ENCODE peak calls at places on chromosomes 3 and 15, in eight cellular contexts. K is ovary, U is A549, D is stomach, M is upper lobe of left lung, Q is GM12878, O is suprapubic skin, J is tibial nerve. A is an unnamed sample. For H3K4me1, the result is how much of the 10 kb centered on the place peaks cover.

GRCh38 chr3:175212896-175213295 is 353.8 kb downstream of the NAALADL2 start:
- DNase-seq in O (no peak), Q (no peak), M (no peak), U (no peak), J (no peak), D (no peak), K (no peak), A (no peak)

GRCh38 chr3:104908761-104909160 is 457.9 kb upstream of the ALCAM start:
- DNase-seq in K (no peak), Q (no peak), O (no peak), J (no peak), M (no peak), D (no peak), U (no peak), A (no peak)

GRCh38 chr15:58572521-58572920 is 140.7 kb downstream of the LIPC start:
- DNase-seq in O (no peak), M (no peak), U (no peak), K (no peak), D (no peak), Q (no peak), J (no peak), A (no peak)

GRCh38 chr15:91553455-91553854 is 300.1 kb upstream of the SLCO3A1 start:
- DNase-seq in D (no peak), M (peak), O (no peak), Q (no peak), J (no peak), K (no peak), U (no peak), A (no peak)

GRCh38 chr3:190384241-190384863 is 3.6 kb upstream of the CLDN16 start:
- DNase-seq in O (no peak), J (no peak), M (peak), K (peak), Q (peak), D (peak), U (peak), A (peak)

GRCh38 chr3:113546414-113546893 is 14.1 kb downstream of the SIDT1 start:
- DNase-seq in Q (peak), M (no peak), U (no peak), K (no peak), O (no peak), J (no peak), D (no peak), A (no peak)

GRCh38 chr3:183182732-183183610 is 20.4 kb upstream of the LAMP3 start:
- DNase-seq in M (no peak), D (no peak), Q (no peak), J (no peak), K (no peak), O (no peak), U (no peak), A (no peak)

GRCh38 chr3:138296639-138297038 is 33.0 kb downstream of the NME9 start:
- DNase-seq in M (no peak), O (no peak), D (no peak), J (no peak), U (no peak), Q (no peak), K (no peak), A (no peak)

GRCh38 chr3:86982883-86983282 is 8.1 kb downstream of the VGLL3 start:
- DNase-seq in D (no peak), U (no peak), K (no peak), O (no peak), M (no peak), Q (no peak), J (no peak), A (no peak)

GRCh38 chr3:153069598-153069997 is 92.4 kb upstream of the RAP2B start:
- DNase-seq in O (no peak), M (no peak), D (no peak), U (no peak), J (no peak), K (no peak), Q (no peak), A (no peak)

GRCh38 chr3:157632081-157632480 is 128.9 kb upstream of the VEPH1 start:
- DNase-seq in O (no peak), K (no peak), M (no peak), D (no peak), Q (no peak), J (no peak), U (no peak), A (no peak)

GRCh38 chr3:96966181-96966929 is 152.0 kb downstream of the EPHA6 start:
- DNase-seq in K (no peak), M (no peak), O (no peak), J (no peak), D (no peak), Q (no peak), U (no peak), A (no peak)

GRCh38 chr15:45424429-45424828 is 46.1 kb upstream of the GATM start:
- DNase-seq in J (no peak), Q (no peak), M (no peak), D (no peak), K (no peak), O (no peak), U (no peak), A (no peak)

GRCh38 chr3:120469440-120470415 is 18.9 kb upstream of the FSTL1 start:
- DNase-seq in O (no peak), U (no peak), Q (no peak), D (no peak), M (no peak), K (no peak), J (no peak), A (no peak)

GRCh38 chr3:189001559-189001958 is 170.2 kb upstream of the TPRG1 start:
- DNase-seq in Q (no peak), D (no peak), O (no peak), J (no peak), U (peak), M (no peak), K (no peak), A (no peak)

GRCh38 chr15:72786946-72787345 is 3.4 kb upstream of the ADPGK start:
- DNase-seq in U (no peak), D (no peak), M (no peak), K (no peak), J (no peak), O (no peak), Q (no peak), A (no peak)

GRCh38 chr3:59771760-59772159 is 721.9 kb upstream of the CFAP20DC start:
- DNase-seq in O (no peak), D (no peak), Q (no peak), J (no peak), K (no peak), U (peak), M (no peak), A (no peak)

GRCh38 chr3:6857510-6857909 is 3.4 kb upstream of the GRM7 start:
- DNase-seq in K (no peak), D (no peak), M (no peak), U (no peak), J (no peak), Q (no peak), O (no peak), A (no peak)

GRCh38 chr3:46981932-46982471 is 2.5 kb downstream of the NBEAL2 start:
- DNase-seq in Q (no peak), J (no peak), O (no peak), D (peak), U (no peak), K (no peak), M (peak), A (peak)

GRCh38 chr3:66010348-66011097 is 28.2 kb downstream of the MAGI1 start:
- DNase-seq in O (no peak), J (no peak), K (no peak), Q (no peak), M (peak), U (no peak), D (no peak), A (no peak)

GRCh38 chr3:100516843-100517242 is 24.4 kb downstream of the TMEM45A start:
- DNase-seq in J (no peak), K (no peak), Q (no peak), M (no peak), D (no peak), O (no peak), U (no peak), A (no peak)

GRCh38 chr3:4710191-4710590 is 217.0 kb downstream of the ITPR1 start:
- DNase-seq in Q (no peak), K (no peak), O (no peak), M (no peak), U (no peak), J (no peak), D (no peak), A (no peak)

DNA sequence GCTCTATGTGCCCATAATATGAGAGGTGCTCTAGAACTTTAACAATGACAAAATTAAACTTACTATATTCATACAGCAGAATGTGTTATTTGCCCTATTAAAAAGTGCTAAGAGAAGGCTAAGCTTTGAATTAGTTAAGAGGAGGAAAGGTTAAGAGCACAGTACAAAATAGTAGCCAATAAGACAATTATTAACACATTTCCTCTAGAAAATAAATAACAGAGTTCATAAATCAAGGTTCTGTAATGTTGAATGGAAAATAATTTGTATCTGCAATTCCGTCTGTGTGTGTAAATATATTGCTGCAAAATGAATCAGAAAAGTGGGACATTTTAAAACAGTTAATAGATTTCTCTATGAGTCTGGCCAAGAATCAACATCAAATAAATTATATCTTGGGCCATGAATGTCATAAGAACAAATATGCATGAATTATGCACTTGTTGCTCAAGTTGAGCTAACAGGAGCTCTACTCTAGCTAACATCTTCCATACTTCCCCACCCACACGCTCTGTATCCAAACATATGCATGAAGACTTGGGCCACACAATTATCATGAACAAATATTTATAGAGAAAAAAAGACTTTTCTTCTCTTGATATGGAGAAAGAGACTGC is 14.2 kb upstream of the SUCNR1 start:
- DNase-seq in J (no peak), O (no peak), U (no peak), M (no peak), Q (no peak), D (no peak), K (no peak), A (no peak)
- TF ChIP-seq EP300 in J (no peak), O (no peak), U (peak), M (no peak), Q (no peak), D (no peak), K (no peak), A (no peak)

DNA sequence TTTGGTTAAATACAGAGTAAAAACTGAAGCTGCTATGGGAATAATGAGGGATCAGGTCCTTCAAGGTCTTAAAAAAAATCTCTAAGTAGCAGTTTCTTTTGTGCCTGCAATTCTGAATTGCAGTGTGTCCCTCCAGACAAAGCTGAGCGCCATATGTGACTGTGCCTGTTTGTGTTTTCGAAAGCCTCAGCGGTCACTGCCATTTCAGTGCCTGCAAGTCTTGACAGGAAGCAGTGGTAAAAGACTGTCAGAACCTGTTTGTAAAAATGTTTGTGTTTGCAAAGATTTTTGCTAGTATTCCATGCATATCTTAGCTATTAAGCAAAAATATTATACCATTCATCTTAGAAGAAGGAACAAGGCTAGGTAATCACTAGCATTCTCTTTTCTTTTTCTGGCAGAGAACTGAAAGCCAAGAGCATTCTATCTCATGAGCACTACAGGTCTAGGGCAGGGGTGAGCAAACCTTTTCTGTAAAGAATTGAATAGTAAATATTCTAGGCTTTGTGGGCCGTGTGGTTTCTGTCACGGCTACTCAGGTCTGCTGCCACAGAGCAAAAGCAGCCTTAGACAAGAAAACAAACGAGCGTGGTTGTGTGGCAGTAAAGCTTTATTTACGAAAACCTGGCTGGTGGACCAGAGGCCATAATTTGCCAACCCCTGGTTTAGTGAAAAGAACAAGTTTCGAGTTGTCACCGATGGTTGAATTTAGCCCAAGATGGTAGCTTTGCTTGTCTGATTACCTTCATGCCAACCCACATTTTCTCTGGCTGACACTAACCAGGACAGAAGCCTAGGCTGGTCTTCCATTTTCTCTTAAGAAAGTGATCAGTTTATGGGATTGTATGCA is 134.4 kb downstream of the CACNA1D start:
- DNase-seq in J (no peak), M (no peak), K (no peak), D (peak), Q (no peak), O (no peak), U (no peak), A (no peak)
- H3K4me1 ChIP-seq in J (under half), M (under half), K (under half), D (under half), Q (under half), O (under half), U (under half), A (under half)

GRCh38 chr3:50204804-50205718 is at the start of gene SLC38A3:
- DNase-seq in O (no peak), D (peak), J (no peak), M (no peak), U (no peak), Q (no peak), K (peak), A (no peak)
- TF ChIP-seq EP300 in O (no peak), D (no peak), J (peak), M (no peak), U (no peak), Q (no peak), K (no peak), A (no peak)

GRCh38 chr3:195914648-195915473 is 6.5 kb upstream of the TNK2 start:
- DNase-seq in U (peak), O (peak), D (peak), Q (peak), J (peak), K (peak), M (peak), A (peak)
- H3K4me1 ChIP-seq in U (under half), O (half or more), D (under half), Q (under half), J (under half), K (under half), M (under half), A (under half)